ENCODE peak calls at places on chromosome 20, in five cellular contexts. J is heart left ventricle, M is HepG2, K is astrocyte of the cerebellum, O is esophagus squamous epithelium. T is an unnamed sample.

GRCh38 chr20:48336647-48337046 is 491.2 kb downstream of the PREX1 start:
- DNase-seq in J (no peak), M (peak), K (no peak), O (no peak), T (no peak)

GRCh38 chr20:2820084-2820895 is 4.1 kb downstream of the TMEM239 start:
- DNase-seq in J (no peak), M (no peak), K (no peak), O (no peak), T (no peak)

GRCh38 chr20:57693670-57694329 is 16.0 kb downstream of the PMEPA1 start:
- DNase-seq in J (no peak), M (no peak), K (no peak), O (no peak), T (no peak)

GRCh38 chr20:2093883-2094282 is 7.7 kb upstream of the STK35 start:
- DNase-seq in J (no peak), M (no peak), K (no peak), O (no peak), T (no peak)

GRCh38 chr20:46832555-46832954 is 62.1 kb upstream of the EYA2 start:
- DNase-seq in J (no peak), M (no peak), K (no peak), O (no peak), T (no peak)

GRCh38 chr20:4730782-4731181 is 9.1 kb downstream of the PRND start:
- DNase-seq in J (no peak), M (peak), K (no peak), O (no peak), T (no peak)

GRCh38 chr20:61742097-61742805 is 323.4 kb downstream of the TAF4 start:
- DNase-seq in J (no peak), M (no peak), K (no peak), O (no peak), T (no peak)

GRCh38 chr20:23119456-23120216 is 33.5 kb upstream of the CD93 start:
- DNase-seq in J (no peak), M (no peak), K (no peak), O (no peak), T (no peak)

GRCh38 chr20:45857836-45858250 is 429 bp downstream of the ZSWIM3 start:
- DNase-seq in J (no peak), M (no peak), K (no peak), O (no peak), T (no peak)

GRCh38 chr20:7903429-7903828 is 36.8 kb downstream of the HAO1 start:
- DNase-seq in J (no peak), M (no peak), K (no peak), O (no peak), T (no peak)

GRCh38 chr20:34992751-34993417 is 37.2 kb downstream of the MYH7B start:
- DNase-seq in J (peak), M (no peak), K (no peak), O (no peak), T (no peak)

GRCh38 chr20:47764154-47764734 is 21.0 kb downstream of the SULF2 start:
- DNase-seq in J (no peak), M (no peak), K (no peak), O (no peak), T (no peak)

GRCh38 chr20:62779417-62779685 is 16.9 kb upstream of the MRGBP start:
- DNase-seq in J (no peak), M (no peak), K (no peak), O (no peak), T (no peak)

GRCh38 chr20:38812182-38812581 is 6.7 kb downstream of the PPP1R16B start:
- DNase-seq in J (no peak), M (no peak), K (no peak), O (no peak), T (no peak)

GRCh38 chr20:33651562-33652048 is 10.5 kb upstream of the C20orf144 start:
- DNase-seq in J (no peak), M (no peak), K (no peak), O (no peak), T (no peak)

GRCh38 chr20:10672579-10673127 is 1.1 kb downstream of the JAG1 start:
- DNase-seq in J (peak), M (peak), K (no peak), O (no peak), T (no peak)

GRCh38 chr20:22796465-22797077 is 212.2 kb upstream of the FOXA2 start:
- DNase-seq in J (no peak), M (no peak), K (peak), O (no peak), T (no peak)

GRCh38 chr20:10179574-10180298 is 38.9 kb upstream of the SNAP25 start:
- DNase-seq in J (no peak), M (peak), K (no peak), O (no peak), T (no peak)

GRCh38 chr20:37095609-37096414 is at the start of gene RBL1:
- DNase-seq in J (peak), M (peak), K (peak), O (peak), T (peak)

GRCh38 chr20:43541214-43541613 is 17.6 kb upstream of the SGK2 start:
- DNase-seq in J (no peak), M (no peak), K (no peak), O (no peak), T (no peak)

GRCh38 chr20:8161262-8162071 is 29.4 kb downstream of the PLCB1 start:
- DNase-seq in J (no peak), M (no peak), K (no peak), O (no peak), T (no peak)

GRCh38 chr20:41649489-41649888 is 31.3 kb upstream of the CHD6 start:
- DNase-seq in J (no peak), M (no peak), K (no peak), O (no peak), T (no peak)

GRCh38 chr20:36861875-36862801 is 13.8 kb upstream of the TLDC2 start:
- DNase-seq in J (peak), M (peak), K (no peak), O (no peak), T (peak)

GRCh38 chr20:46004813-46005505 is 3.7 kb upstream of the MMP9 start:
- DNase-seq in J (peak), M (no peak), K (no peak), O (no peak), T (no peak)

GRCh38 chr20:23148721-23149570 is 62.8 kb upstream of the CD93 start:
- DNase-seq in J (no peak), M (no peak), K (no peak), O (no peak), T (no peak)

GRCh38 chr20:35947489-35947888 is 6.8 kb downstream of the SCAND1 start:
- DNase-seq in J (no peak), M (peak), K (no peak), O (no peak), T (no peak)

GRCh38 chr20:59735917-59736316 is 131.6 kb downstream of the PHACTR3 start:
- DNase-seq in J (no peak), M (no peak), K (no peak), O (no peak), T (no peak)

GRCh38 chr20:23689399-23689690 is 507 bp upstream of the CST4 start:
- DNase-seq in J (no peak), M (no peak), K (no peak), O (no peak), T (no peak)

GRCh38 chr20:20395856-20396600 is 28.1 kb downstream of the INSM1 start:
- DNase-seq in J (no peak), M (no peak), K (no peak), O (no peak), T (no peak)

GRCh38 chr20:21719592-21720214 is 14.2 kb downstream of the PAX1 start:
- DNase-seq in J (no peak), M (peak), K (peak), O (no peak), T (peak)

GRCh38 chr20:33120934-33121333 is 41.5 kb downstream of the BPIFB4 start:
- DNase-seq in J (no peak), M (no peak), K (no peak), O (no peak), T (no peak)

GRCh38 chr20:25207960-25208534 is 12.5 kb downstream of the ENTPD6 start:
- DNase-seq in J (no peak), M (no peak), K (no peak), O (no peak), T (no peak)

GRCh38 chr20:58149412-58150091 is 78.9 kb downstream of the ANKRD60 start:
- DNase-seq in J (no peak), M (no peak), K (no peak), O (no peak), T (no peak)

DNA sequence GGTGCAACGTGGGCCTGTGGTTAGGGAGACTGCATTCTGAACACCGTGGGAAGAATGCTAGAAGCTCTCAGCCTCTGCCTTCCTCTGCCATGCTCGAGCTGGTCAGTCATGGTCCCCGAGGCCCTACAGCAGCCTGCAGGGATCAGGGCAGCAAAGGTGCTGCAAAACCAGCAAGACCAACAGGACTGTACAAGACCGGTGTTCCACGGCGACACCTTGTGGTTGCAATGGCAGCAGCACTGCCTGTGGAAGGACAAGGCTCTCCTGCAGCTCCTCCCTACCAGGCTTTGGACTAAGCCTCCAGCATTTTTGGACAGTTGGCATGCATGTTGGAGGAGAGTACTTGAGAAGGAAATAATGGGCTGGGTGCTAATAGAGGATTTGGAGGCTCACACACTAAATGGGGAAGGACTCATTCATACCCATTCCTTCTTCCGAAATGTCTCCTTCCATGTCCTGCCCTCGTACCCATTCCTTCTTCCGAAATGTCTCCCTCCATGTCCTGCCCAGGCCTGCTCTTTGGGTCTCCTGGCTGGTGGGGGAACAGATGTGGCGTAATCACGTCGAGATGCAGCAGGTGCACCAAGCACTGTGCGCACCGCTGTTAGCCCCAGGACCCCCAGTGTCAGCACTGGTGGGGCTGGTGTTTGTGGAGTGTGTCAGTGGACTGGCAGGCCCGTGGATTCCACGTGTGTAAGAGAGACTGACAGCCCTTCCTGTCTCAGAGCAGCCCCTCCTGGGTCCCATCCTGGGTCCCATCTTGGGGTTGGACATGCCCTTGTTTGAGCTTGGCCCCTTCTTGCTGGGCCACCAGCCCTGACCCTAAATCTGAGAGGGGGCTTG is 18.6 kb upstream of the MYT1 start:
- DNase-seq in J (no peak), M (no peak), K (no peak), O (no peak), T (no peak)
- TF ChIP-seq CTCF in J (no peak), M (peak), K (no peak), O (no peak), T (no peak)

DNA sequence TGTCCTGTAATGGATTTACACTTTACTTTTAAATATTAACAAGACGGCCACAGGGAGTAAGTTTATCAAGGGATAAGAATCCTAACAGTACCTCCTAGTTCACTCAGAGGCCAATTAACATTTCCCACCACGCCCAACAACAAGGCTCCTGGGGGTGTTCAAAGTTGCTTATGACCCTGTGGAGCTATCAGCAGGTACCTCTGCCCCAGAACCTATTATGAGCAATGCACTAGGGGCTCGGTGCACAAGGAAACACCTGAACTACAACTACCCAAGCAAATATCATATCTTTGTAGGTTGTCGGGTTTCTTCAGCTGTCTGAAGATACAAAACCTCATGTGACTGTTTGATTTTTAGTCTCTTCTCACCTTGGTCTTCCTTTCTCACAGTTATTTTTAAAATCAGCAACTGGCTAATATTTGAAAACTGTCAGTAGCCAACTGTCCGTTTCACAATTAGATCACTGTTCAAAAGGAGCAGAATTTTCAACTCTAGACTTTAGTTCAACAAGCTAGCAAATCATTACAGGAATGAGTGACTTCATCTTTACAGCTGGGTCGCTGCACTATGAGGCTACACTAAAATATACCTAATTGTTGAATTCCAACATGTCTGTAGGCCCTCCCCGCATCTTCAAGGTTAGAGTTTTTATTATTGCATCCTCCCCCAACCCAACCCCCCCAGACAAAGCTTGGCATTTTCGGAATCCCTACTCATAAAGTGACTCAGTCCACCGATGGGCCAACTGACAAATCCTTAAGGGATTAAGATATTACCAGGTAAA is 38.1 kb downstream of the B4GALT5 start:
- DNase-seq in J (no peak), M (peak), K (no peak), O (no peak), T (no peak)
- H3K4me3 ChIP-seq in J (no peak), M (peak), K (no peak), O (no peak), T (no peak)

DNA sequence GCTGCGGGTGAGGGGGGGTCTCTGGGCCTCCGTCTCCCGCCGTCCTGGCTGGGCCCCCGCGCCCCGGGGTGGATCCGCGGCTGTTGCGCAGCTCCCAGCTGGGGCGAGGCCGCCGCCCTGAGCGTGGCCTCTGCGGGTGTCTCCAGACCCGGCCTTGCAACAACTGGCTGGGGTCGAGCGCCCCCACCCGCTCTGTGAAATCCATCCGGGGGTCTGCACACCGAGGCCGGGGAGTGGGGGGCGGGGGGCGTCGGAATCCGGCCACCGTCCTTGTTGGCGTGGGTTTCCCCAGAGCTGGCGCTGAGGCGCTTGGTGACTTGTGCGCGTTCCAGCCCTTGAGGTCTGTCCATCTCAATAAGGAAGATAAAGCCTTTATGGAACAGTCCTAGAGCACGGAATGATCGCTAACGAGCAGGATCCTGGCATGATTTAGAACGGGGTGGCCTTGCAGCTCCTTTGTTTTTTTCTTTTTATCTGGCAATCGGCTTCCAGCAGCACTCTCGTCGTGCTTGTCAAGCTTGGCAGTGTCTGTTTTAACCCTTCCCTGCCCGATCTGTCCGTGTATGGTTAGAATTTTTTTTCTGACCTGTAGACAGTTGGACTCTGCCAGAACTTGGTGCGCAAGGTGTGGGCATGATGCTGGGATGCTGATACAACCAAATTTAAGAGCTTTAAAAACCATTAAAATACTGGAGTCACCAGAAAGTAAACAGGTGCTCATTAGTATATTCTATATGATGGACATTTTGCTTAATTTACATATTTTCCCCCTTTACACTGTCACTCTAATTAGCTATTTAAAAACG is 675 bp downstream of the DSTN start:
- DNase-seq in J (peak), M (peak), K (no peak), O (no peak), T (no peak)
- TF ChIP-seq CTCF in J (no peak), M (peak), K (no peak), O (no peak), T (no peak)

DNA sequence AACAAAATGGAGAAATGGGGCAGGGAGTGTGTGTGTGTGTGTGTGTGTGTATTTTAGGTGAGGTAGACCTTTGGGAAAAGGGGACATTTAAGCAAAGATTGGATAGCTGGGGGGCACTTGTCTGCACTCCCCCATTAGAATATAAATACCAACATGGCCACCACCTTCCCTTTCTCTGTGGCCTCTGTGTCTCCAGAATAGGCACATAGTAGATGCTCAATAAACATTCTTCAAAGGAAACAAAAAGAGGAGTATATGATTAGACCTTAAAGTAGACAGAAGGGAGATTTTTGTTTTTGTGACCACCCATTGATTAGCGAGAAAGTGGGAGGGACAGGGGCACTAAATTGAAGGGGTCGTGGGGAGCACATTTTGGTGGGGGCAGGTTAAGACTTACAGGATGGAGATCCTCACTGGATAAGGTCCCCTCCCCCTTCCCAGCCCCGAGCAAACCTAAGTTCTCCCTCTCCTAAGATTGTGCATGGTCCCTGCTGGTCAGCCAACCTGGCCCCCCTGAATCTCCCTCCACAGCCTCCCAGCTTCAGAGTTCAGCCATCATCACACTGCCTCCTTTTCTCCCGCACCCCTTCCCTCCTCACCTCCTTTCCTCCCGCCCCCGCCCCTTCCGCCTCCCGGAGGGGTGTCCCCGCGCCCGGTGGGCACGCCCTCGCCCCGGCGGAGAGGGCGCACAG is 514 bp upstream of the TSHZ2 start:
- DNase-seq in J (no peak), M (no peak), K (no peak), O (no peak), T (no peak)
- H3K4me3 ChIP-seq in J (peak), M (peak), K (peak), O (peak), T (no peak)

DNA sequence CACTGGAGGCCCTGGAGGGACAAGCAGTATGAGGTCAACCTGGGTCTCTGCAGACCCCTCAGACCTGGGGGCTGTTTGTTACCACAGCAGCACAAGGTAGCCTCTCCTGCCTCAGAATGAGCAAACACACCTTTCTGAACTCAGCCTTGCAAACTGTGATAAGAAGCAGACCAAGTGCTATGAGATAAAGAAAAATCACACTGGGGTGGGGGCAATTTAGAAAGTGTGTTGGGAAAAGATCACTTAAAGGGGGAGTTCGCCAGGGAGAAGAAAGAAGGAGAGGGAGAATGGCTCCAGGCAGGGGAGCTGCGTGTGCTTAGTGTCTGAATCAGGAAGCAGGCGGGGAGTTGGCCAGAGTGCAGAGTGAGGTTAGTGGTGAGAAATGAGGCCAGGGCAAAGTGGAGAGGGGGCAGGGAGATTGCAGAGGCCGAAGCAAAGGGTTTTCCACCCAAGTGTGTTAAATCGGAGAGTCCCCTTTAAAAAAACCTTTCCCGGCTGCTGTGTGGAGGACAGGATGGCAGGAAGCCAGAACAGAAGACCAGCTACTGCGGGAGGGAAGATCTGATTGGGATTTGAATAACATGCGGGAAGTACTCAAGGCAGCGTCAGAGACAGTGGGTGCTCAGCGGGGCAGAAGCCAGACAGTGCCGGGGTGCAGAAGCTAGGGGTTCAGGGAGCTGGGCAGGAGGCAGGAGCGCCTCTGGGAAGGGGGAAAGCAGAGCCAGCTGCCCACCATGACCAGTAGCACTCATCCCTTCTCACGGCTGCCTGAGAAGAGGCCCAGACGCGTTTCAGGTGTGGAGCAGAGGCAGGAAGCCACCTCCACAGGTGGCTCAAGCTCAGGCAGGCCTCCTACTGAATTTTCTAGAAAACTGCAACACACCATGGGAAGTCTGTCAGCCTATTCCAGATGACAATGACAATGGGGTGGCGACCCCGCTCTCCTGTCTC is 9.0 kb downstream of the ADA start:
- DNase-seq in J (peak), M (peak), K (peak), O (no peak), T (peak)
- TF ChIP-seq CTCF in J (no peak), M (no peak), K (no peak), O (no peak), T (no peak)

T was measured in HFF-Myc.